ENCODE peak calls at places on chromosomes 1 and 21, in seven cellular contexts. B is tibial nerve, Q is H1, X is sigmoid colon, L is adrenal gland, T is stomach, I is ovary. O is an unnamed sample.

GRCh38 chr1:7681401-7681800 is 89.7 kb upstream of the VAMP3 start:
- DNase-seq in B (no peak), Q (no peak), X (no peak), L (no peak), T (no peak), I (no peak), O (no peak)

GRCh38 chr1:41486053-41486891 is 1.8 kb upstream of the EDN2 start:
- DNase-seq in B (no peak), Q (peak; percentile 60), X (no peak), L (no peak), T (no peak), I (no peak), O (no peak)

GRCh38 chr1:204791453-204792366 is 79.0 kb upstream of the NFASC start:
- DNase-seq in B (peak; percentile 18), Q (peak; percentile 79), X (peak; percentile 77), L (peak; percentile 90), T (peak; percentile 78), I (peak; percentile 58), O (no peak)

GRCh38 chr1:65541865-65542264 is 121.4 kb downstream of the LEPR start:
- DNase-seq in B (no peak), Q (no peak), X (no peak), L (no peak), T (no peak), I (no peak), O (no peak)

GRCh38 chr1:229199892-229200291 is 71.0 kb upstream of the RAB4A start:
- DNase-seq in B (no peak), Q (no peak), X (no peak), L (no peak), T (peak; percentile 54), I (no peak), O (no peak)

GRCh38 chr21:44742418-44743153 is 31.2 kb upstream of the TSPEAR start:
- DNase-seq in B (no peak), Q (no peak), X (no peak), L (no peak), T (no peak), I (no peak), O (no peak)

GRCh38 chr1:110173466-110174117 is 23.3 kb downstream of the SLC6A17 start:
- DNase-seq in B (no peak), Q (no peak), X (no peak), L (no peak), T (no peak), I (no peak), O (no peak)

GRCh38 chr1:213192026-213192425 is 141.0 kb downstream of the RPS6KC1 start:
- DNase-seq in B (no peak), Q (no peak), X (no peak), L (no peak), T (no peak), I (no peak), O (no peak)

GRCh38 chr1:170586942-170587593 is 55.1 kb downstream of the GORAB start:
- DNase-seq in B (no peak), Q (no peak), X (no peak), L (no peak), T (no peak), I (peak; percentile 38), O (no peak)

GRCh38 chr21:43311303-43311817 is 115.6 kb downstream of the SIK1 start:
- DNase-seq in B (no peak), Q (no peak), X (no peak), L (no peak), T (peak; percentile 64), I (no peak), O (no peak)

GRCh38 chr1:156860639-156861423 is at the start of gene NTRK1:
- DNase-seq in B (no peak), Q (no peak), X (no peak), L (no peak), T (peak; percentile 29), I (no peak), O (no peak)

GRCh38 chr1:29749021-29749420 is 512.7 kb downstream of the PTPRU start:
- DNase-seq in B (no peak), Q (no peak), X (no peak), L (peak; percentile 30), T (no peak), I (no peak), O (no peak)

GRCh38 chr1:227913969-227914791 is 33.6 kb downstream of the WNT9A start:
- DNase-seq in B (no peak), Q (no peak), X (no peak), L (no peak), T (no peak), I (no peak), O (no peak)

GRCh38 chr1:174077755-174078490 is 55.8 kb upstream of the RC3H1 start:
- DNase-seq in B (no peak), Q (no peak), X (no peak), L (no peak), T (no peak), I (no peak), O (no peak)

GRCh38 chr1:33624991-33625870 is 152.8 kb downstream of the ZSCAN20 start:
- DNase-seq in B (no peak), Q (no peak), X (no peak), L (no peak), T (no peak), I (no peak), O (no peak)

GRCh38 chr1:211764701-211765100 is 65.9 kb downstream of the LPGAT1 start:
- DNase-seq in B (no peak), Q (no peak), X (no peak), L (no peak), T (no peak), I (no peak), O (no peak)

GRCh38 chr1:56404561-56405030 is 174.8 kb downstream of the PLPP3 start:
- DNase-seq in B (peak; percentile 60), Q (no peak), X (no peak), L (peak; percentile 56), T (no peak), I (no peak), O (no peak)

GRCh38 chr1:186605762-186606350 is 74.4 kb downstream of the PTGS2 start:
- DNase-seq in B (no peak), Q (peak; percentile 41), X (peak; percentile 69), L (no peak), T (no peak), I (no peak), O (no peak)

GRCh38 chr1:92538413-92539061 is 51.8 kb upstream of the GFI1 start:
- DNase-seq in B (no peak), Q (no peak), X (no peak), L (no peak), T (no peak), I (no peak), O (no peak)

GRCh38 chr21:19236209-19236608 is 832.6 kb upstream of the TMPRSS15 start:
- DNase-seq in B (no peak), Q (no peak), X (no peak), L (no peak), T (no peak), I (no peak), O (no peak)

GRCh38 chr1:63326106-63326472 is 3.7 kb downstream of the FOXD3 start:
- DNase-seq in B (no peak), Q (no peak), X (no peak), L (no peak), T (no peak), I (no peak), O (no peak)

GRCh38 chr1:43452789-43453441 is 816 bp downstream of the HYI start:
- DNase-seq in B (no peak), Q (no peak), X (peak; percentile 83), L (peak; percentile 80), T (peak; percentile 49), I (peak; percentile 55), O (no peak)

GRCh38 chr1:2515763-2516080 is 10.7 kb downstream of the PANK4 start:
- DNase-seq in B (no peak), Q (no peak), X (no peak), L (no peak), T (no peak), I (no peak), O (no peak)

GRCh38 chr21:28961927-28962326 is 30.8 kb downstream of the LTN1 start:
- DNase-seq in B (no peak), Q (no peak), X (no peak), L (no peak), T (no peak), I (no peak), O (no peak)

GRCh38 chr1:31795801-31796621 is 19.8 kb downstream of the SPOCD1 start:
- DNase-seq in B (no peak), Q (no peak), X (peak; percentile 61), L (peak; percentile 56), T (peak; percentile 27), I (peak; percentile 33), O (no peak)

GRCh38 chr1:233327938-233328660 is 575 bp downstream of the MAP3K21 start:
- DNase-seq in B (no peak), Q (no peak), X (no peak), L (no peak), T (peak; percentile 51), I (no peak), O (no peak)
- TF ChIP-seq POLR2A in B (no peak), Q (no peak), X (no peak), L (no peak), T (no peak), I (no peak), O (no peak)

GRCh38 chr1:24679725-24680124 is 36.6 kb downstream of the SRRM1 start:
- DNase-seq in B (no peak), Q (no peak), X (no peak), L (no peak), T (no peak), I (no peak), O (no peak)
- H3K36me3 ChIP-seq in B (no peaks in the 10 kb centered on the region), Q (peaks cover 3% of the 10 kb centered on the region), X (peaks cover 18% of the 10 kb centered on the region), L (peaks cover 4% of the 10 kb centered on the region), T (peaks cover 25% of the 10 kb centered on the region), I (no peaks in the 10 kb centered on the region), O (peaks cover 4% of the 10 kb centered on the region)

GRCh38 chr1:15188145-15188544 is 34.6 kb downstream of the TMEM51 start:
- DNase-seq in B (no peak), Q (no peak), X (no peak), L (no peak), T (no peak), I (no peak), O (no peak)

GRCh38 chr1:15186846-15187151 is 33.3 kb downstream of the TMEM51 start:
- DNase-seq in B (no peak), Q (no peak), X (no peak), L (no peak), T (no peak), I (no peak), O (no peak)

GRCh38 chr1:15186073-15186845 is 32.7 kb downstream of the TMEM51 start:
- DNase-seq in B (no peak), Q (no peak), X (no peak), L (no peak), T (no peak), I (no peak), O (no peak)

GRCh38 chr1:15188678-15189077 is 35.1 kb downstream of the TMEM51 start:
- DNase-seq in B (no peak), Q (no peak), X (no peak), L (no peak), T (no peak), I (no peak), O (no peak)

GRCh38 chr1:15187175-15187810 is 33.7 kb downstream of the TMEM51 start:
- DNase-seq in B (no peak), Q (no peak), X (no peak), L (no peak), T (no peak), I (no peak), O (no peak)
- H3K4me3 ChIP-seq in B (no peak overlapping the region), Q (no peak overlapping the region), X (no peak overlapping the region), L (no peak overlapping the region), T (no peak overlapping the region), I (no peak overlapping the region), O (no peak overlapping the region)

DNA sequence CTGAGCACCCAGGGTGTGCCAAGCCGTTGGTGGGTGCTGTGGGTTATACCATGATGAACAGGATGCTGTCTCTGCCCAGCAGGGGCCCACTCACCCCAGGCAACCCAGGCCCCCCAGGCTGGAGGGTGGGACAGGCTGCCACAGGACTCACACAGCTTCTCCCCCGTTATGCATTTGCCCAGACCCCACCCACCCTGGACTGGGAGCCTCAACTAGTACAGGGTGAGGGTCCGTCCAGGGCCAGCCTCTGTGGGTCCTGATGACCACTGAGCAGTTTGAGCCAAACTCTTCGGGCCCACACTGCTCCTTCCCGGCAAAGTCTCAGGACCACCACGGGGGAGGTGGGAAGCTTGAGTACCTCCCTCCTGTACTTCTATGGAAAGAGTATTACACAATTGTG is 3.8 kb upstream of the PRELP start:
- DNase-seq in B (no peak), Q (no peak), X (peak; percentile 60), L (no peak), T (no peak), I (peak; percentile 32), O (no peak)
- TF ChIP-seq POLR2A in B (no peak), Q (no peak), X (no peak), L (no peak), T (no peak), I (no peak), O (no peak)